ENCODE peak calls at places on chromosome 13, in eight cellular contexts. P, C, J, E, O, A, V and D are unnamed samples.
A peak's percentile ranks its signal among the peaks of the same experiment; 100 is the strongest.

GRCh38 chr13:68995972-68996670 is 1111.5 kb upstream of the ATXN8OS start:
- DNase-seq in P (no peak), C (no peak), J (no peak), E (no peak), O (no peak), A (no peak), V (no peak), D (no peak)

GRCh38 chr13:53017433-53017970 is 11.1 kb upstream of the OLFM4 start:
- DNase-seq in P (no peak), C (no peak), J (no peak), E (no peak), O (no peak), A (no peak), V (no peak), D (no peak)

GRCh38 chr13:114140131-114140908 is 7.9 kb upstream of the RASA3 start:
- DNase-seq in P (peak; percentile 64), C (no peak), J (no peak), E (no peak), O (no peak), A (no peak), V (no peak), D (no peak)

GRCh38 chr13:26300140-26300539 is 46.2 kb downstream of the CDK8 start:
- DNase-seq in P (no peak), C (peak; percentile 70), J (no peak), E (peak; percentile 15), O (peak; percentile 89), A (no peak), V (no peak), D (peak; percentile 32)

GRCh38 chr13:107466326-107466725 is 749.0 kb downstream of the LIG4 start:
- DNase-seq in P (no peak), C (no peak), J (no peak), E (peak; percentile 80), O (peak; percentile 88), A (peak; percentile 93), V (no peak), D (peak; percentile 36)

GRCh38 chr13:112774448-112774792 is 84.6 kb downstream of the ATP11A start:
- DNase-seq in P (no peak), C (no peak), J (no peak), E (no peak), O (no peak), A (no peak), V (no peak), D (no peak)

GRCh38 chr13:19864339-19865309 is 1.2 kb upstream of the ZMYM5 start:
- DNase-seq in P (peak; percentile 85), C (peak; percentile 58), J (no peak), E (peak; percentile 75), O (peak; percentile 66), A (peak; percentile 86), V (peak; percentile 65), D (peak; percentile 62)

GRCh38 chr13:114032121-114032799 is 58.4 kb upstream of the C13orf46 start:
- DNase-seq in P (no peak), C (no peak), J (no peak), E (peak; percentile 84), O (peak; percentile 78), A (peak; percentile 72), V (no peak), D (peak; percentile 45)

GRCh38 chr13:44876782-44877324 is 112.4 kb downstream of the NUFIP1 start:
- DNase-seq in P (no peak), C (no peak), J (no peak), E (no peak), O (no peak), A (peak; percentile 70), V (no peak), D (no peak)

GRCh38 chr13:89923731-89924130 is 1423.8 kb upstream of the MIR17HG start:
- DNase-seq in P (no peak), C (peak; percentile 64), J (no peak), E (no peak), O (peak; percentile 30), A (no peak), V (no peak), D (peak; percentile 2)

GRCh38 chr13:27968316-27969072 is 621 bp downstream of the CDX2 start:
- DNase-seq in P (peak; percentile 64), C (peak; percentile 31), J (no peak), E (no peak), O (no peak), A (peak; percentile 65), V (no peak), D (no peak)

GRCh38 chr13:53007872-53008271 is 20.7 kb upstream of the OLFM4 start:
- DNase-seq in P (no peak), C (no peak), J (no peak), E (no peak), O (no peak), A (no peak), V (no peak), D (no peak)

GRCh38 chr13:94860981-94861407 is 148.6 kb upstream of the SOX21 start:
- DNase-seq in P (no peak), C (no peak), J (no peak), E (peak; percentile 80), O (peak; percentile 34), A (no peak), V (no peak), D (peak; percentile 40)
- H3K9ac ChIP-seq in P (no peak overlapping the region), C (no peak overlapping the region), J (no peak overlapping the region), E (peak overlapping the region; percentile 63), O (no peak overlapping the region), A (no peak overlapping the region), V (no peak overlapping the region), D (peak overlapping the region; percentile 59)

DNA sequence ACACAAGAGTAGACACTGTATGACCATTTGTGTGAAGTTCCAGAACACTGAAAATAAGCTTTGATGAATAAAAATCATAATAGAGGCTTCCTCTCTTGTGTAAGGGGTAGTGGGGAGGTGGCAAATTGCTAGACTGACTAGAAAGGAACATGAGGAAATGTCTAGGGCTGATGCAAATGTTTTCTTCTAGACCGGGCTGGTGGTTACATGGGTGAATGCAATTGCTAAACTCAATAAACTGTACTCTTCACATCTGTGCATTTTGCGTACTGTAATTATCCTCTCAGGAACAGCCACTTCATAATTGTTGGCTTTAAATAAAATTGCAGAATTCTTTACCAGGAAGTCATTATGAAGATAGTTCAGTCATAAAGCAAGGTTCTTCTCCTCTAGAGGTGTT is 5.2 kb upstream of the KBTBD7 start:
- DNase-seq in P (no peak), C (no peak), J (peak; percentile 33), E (no peak), O (no peak), A (no peak), V (no peak), D (peak; percentile 97)
- H3K4me3 ChIP-seq in P (no peak overlapping the region), C (no peak overlapping the region), J (no peak overlapping the region), E (no peak overlapping the region), O (no peak overlapping the region), A (no peak overlapping the region), V (no peak overlapping the region), D (no peak overlapping the region)

GRCh38 chr13:94641432-94641941 is 39.8 kb downstream of the GPR180 start:
- DNase-seq in P (no peak), C (peak; percentile 86), J (no peak), E (peak; percentile 86), O (peak; percentile 76), A (no peak), V (no peak), D (peak; percentile 84)
- H3K9ac ChIP-seq in P (no peak overlapping the region), C (peak overlapping the region; percentile 63), J (no peak overlapping the region), E (peak overlapping the region; percentile 56), O (no peak overlapping the region), A (no peak overlapping the region), V (no peak overlapping the region), D (no peak overlapping the region)

GRCh38 chr13:98171806-98172569 is 5.1 kb downstream of the RNF113B start:
- DNase-seq in P (peak; percentile 79), C (no peak), J (no peak), E (peak; percentile 48), O (peak; percentile 74), A (peak; percentile 74), V (no peak), D (peak; percentile 44)
- H3K4me3 ChIP-seq in P (peak overlapping the region; percentile 32), C (no peak overlapping the region), J (no peak overlapping the region), E (no peak overlapping the region), O (peak overlapping the region; percentile 9), A (no peak overlapping the region), V (no peak overlapping the region), D (peak overlapping the region; percentile 67)